ENCODE peak calls at places on chromosomes 4 and X, in five cellular contexts. One of them, this sample, is unnamed.

GRCh38 chr4:6773106-6773505 is 9.4 kb upstream of the KIAA0232 start:
- DNase-seq in fibroblast of pulmonary artery: no peak
- DNase-seq in CD4-positive, alpha-beta memory T cell: no peak
- DNase-seq in mesenchymal stem cell: no peak
- DNase-seq in foreskin fibroblast: no peak
- DNase-seq in this sample: no peak

GRCh38 chr4:108181704-108182103 is 13.0 kb upstream of the LEF1 start:
- DNase-seq in mesenchymal stem cell: no peak
- DNase-seq in CD4-positive, alpha-beta memory T cell: no peak
- DNase-seq in fibroblast of pulmonary artery: no peak
- DNase-seq in foreskin fibroblast: no peak
- DNase-seq in this sample: no peak

GRCh38 chrX:77446029-77446585 is 1.1 kb upstream of the FGF16 start:
- DNase-seq in fibroblast of pulmonary artery: no peak
- DNase-seq in mesenchymal stem cell: no peak
- DNase-seq in foreskin fibroblast: peak
- DNase-seq in CD4-positive, alpha-beta memory T cell: no peak
- DNase-seq in this sample: no peak

GRCh38 chrX:135596495-135596894 is 76.0 kb downstream of the INTS6L start:
- DNase-seq in mesenchymal stem cell: peak
- DNase-seq in fibroblast of pulmonary artery: peak
- DNase-seq in CD4-positive, alpha-beta memory T cell: peak
- DNase-seq in foreskin fibroblast: peak
- DNase-seq in this sample: no peak

GRCh38 chr4:76582074-76582816 is 147.2 kb downstream of the SHROOM3 start:
- DNase-seq in CD4-positive, alpha-beta memory T cell: no peak
- DNase-seq in foreskin fibroblast: peak
- DNase-seq in fibroblast of pulmonary artery: no peak
- DNase-seq in mesenchymal stem cell: no peak
- DNase-seq in this sample: no peak

GRCh38 chr4:8364848-8365350 is 75.6 kb downstream of the ACOX3 start:
- DNase-seq in CD4-positive, alpha-beta memory T cell: no peak
- DNase-seq in mesenchymal stem cell: no peak
- DNase-seq in fibroblast of pulmonary artery: no peak
- DNase-seq in foreskin fibroblast: no peak
- DNase-seq in this sample: no peak

GRCh38 chrX:87167841-87168240 is 349.8 kb upstream of the KLHL4 start:
- DNase-seq in fibroblast of pulmonary artery: no peak
- DNase-seq in CD4-positive, alpha-beta memory T cell: no peak
- DNase-seq in mesenchymal stem cell: no peak
- DNase-seq in foreskin fibroblast: no peak
- DNase-seq in this sample: no peak

GRCh38 chrX:47218920-47219815 is 687 bp downstream of the CDK16 start:
- DNase-seq in foreskin fibroblast: peak
- DNase-seq in fibroblast of pulmonary artery: no peak
- DNase-seq in mesenchymal stem cell: no peak
- DNase-seq in CD4-positive, alpha-beta memory T cell: no peak
- DNase-seq in this sample: no peak

GRCh38 chrX:5399403-5399802 is 829.3 kb downstream of the NLGN4X start:
- DNase-seq in fibroblast of pulmonary artery: no peak
- DNase-seq in CD4-positive, alpha-beta memory T cell: no peak
- DNase-seq in mesenchymal stem cell: no peak
- DNase-seq in foreskin fibroblast: no peak
- DNase-seq in this sample: no peak

GRCh38 chrX:153301746-153302145 is 19.8 kb downstream of the PNMA6F start:
- DNase-seq in mesenchymal stem cell: no peak
- DNase-seq in CD4-positive, alpha-beta memory T cell: no peak
- DNase-seq in fibroblast of pulmonary artery: no peak
- DNase-seq in foreskin fibroblast: no peak
- DNase-seq in this sample: no peak

GRCh38 chr4:128228021-128228571 is 59.5 kb downstream of the PGRMC2 start:
- DNase-seq in fibroblast of pulmonary artery: no peak
- DNase-seq in mesenchymal stem cell: no peak
- DNase-seq in CD4-positive, alpha-beta memory T cell: no peak
- DNase-seq in foreskin fibroblast: peak
- DNase-seq in this sample: no peak

GRCh38 chr4:38015886-38016515 is 55.8 kb downstream of the PTTG2 start:
- DNase-seq in fibroblast of pulmonary artery: no peak
- DNase-seq in CD4-positive, alpha-beta memory T cell: no peak
- DNase-seq in foreskin fibroblast: peak
- DNase-seq in mesenchymal stem cell: no peak
- DNase-seq in this sample: no peak

GRCh38 chr4:101464596-101464995 is 117.3 kb upstream of the PPP3CA start:
- DNase-seq in fibroblast of pulmonary artery: no peak
- DNase-seq in mesenchymal stem cell: no peak
- DNase-seq in CD4-positive, alpha-beta memory T cell: no peak
- DNase-seq in foreskin fibroblast: no peak
- DNase-seq in this sample: no peak

GRCh38 chrX:20487227-20487626 is 220.5 kb upstream of the RPS6KA3 start:
- DNase-seq in mesenchymal stem cell: peak
- DNase-seq in foreskin fibroblast: peak
- DNase-seq in fibroblast of pulmonary artery: peak
- DNase-seq in CD4-positive, alpha-beta memory T cell: no peak
- DNase-seq in this sample: peak

GRCh38 chr4:147157860-147158701 is 212.4 kb upstream of the TTC29 start:
- DNase-seq in foreskin fibroblast: peak
- DNase-seq in fibroblast of pulmonary artery: peak
- DNase-seq in mesenchymal stem cell: peak
- DNase-seq in CD4-positive, alpha-beta memory T cell: no peak
- DNase-seq in this sample: no peak

GRCh38 chr4:109816082-109816442 is 500 bp downstream of the GAR1 start:
- DNase-seq in CD4-positive, alpha-beta memory T cell: peak
- DNase-seq in fibroblast of pulmonary artery: no peak
- DNase-seq in foreskin fibroblast: peak
- DNase-seq in mesenchymal stem cell: no peak
- DNase-seq in this sample: no peak

GRCh38 chrX:9539611-9540387 is 74.9 kb downstream of the TBL1X start:
- DNase-seq in foreskin fibroblast: no peak
- DNase-seq in fibroblast of pulmonary artery: no peak
- DNase-seq in mesenchymal stem cell: no peak
- DNase-seq in CD4-positive, alpha-beta memory T cell: no peak
- DNase-seq in this sample: no peak

GRCh38 chr4:1192091-1192492 is 19.7 kb upstream of the SPON2 start:
- DNase-seq in mesenchymal stem cell: peak
- DNase-seq in fibroblast of pulmonary artery: peak
- DNase-seq in foreskin fibroblast: peak
- DNase-seq in CD4-positive, alpha-beta memory T cell: no peak
- DNase-seq in this sample: peak

GRCh38 chr4:152776352-152776751 is 3.2 kb downstream of the TIGD4 start:
- DNase-seq in CD4-positive, alpha-beta memory T cell: no peak
- DNase-seq in fibroblast of pulmonary artery: peak
- DNase-seq in foreskin fibroblast: peak
- DNase-seq in mesenchymal stem cell: no peak
- DNase-seq in this sample: no peak

GRCh38 chr4:145921231-145921630 is 17.4 kb downstream of the ZNF827 start:
- DNase-seq in fibroblast of pulmonary artery: no peak
- DNase-seq in mesenchymal stem cell: no peak
- DNase-seq in foreskin fibroblast: no peak
- DNase-seq in CD4-positive, alpha-beta memory T cell: no peak
- DNase-seq in this sample: no peak

GRCh38 chrX:10634681-10635161 is 14.3 kb upstream of the MID1 start:
- DNase-seq in mesenchymal stem cell: peak
- DNase-seq in foreskin fibroblast: peak
- DNase-seq in fibroblast of pulmonary artery: peak
- DNase-seq in CD4-positive, alpha-beta memory T cell: no peak
- DNase-seq in this sample: peak

GRCh38 chrX:150887906-150888465 is 10.5 kb downstream of the CD99L2 start:
- DNase-seq in fibroblast of pulmonary artery: no peak
- DNase-seq in foreskin fibroblast: peak
- DNase-seq in CD4-positive, alpha-beta memory T cell: no peak
- DNase-seq in mesenchymal stem cell: peak
- DNase-seq in this sample: peak

GRCh38 chr4:145723336-145723735 is 43.4 kb downstream of the C4orf51 start:
- DNase-seq in fibroblast of pulmonary artery: no peak
- DNase-seq in CD4-positive, alpha-beta memory T cell: no peak
- DNase-seq in foreskin fibroblast: no peak
- DNase-seq in mesenchymal stem cell: no peak
- DNase-seq in this sample: no peak

GRCh38 chr4:94551616-94552564 is 100.1 kb downstream of the PDLIM5 start:
- DNase-seq in mesenchymal stem cell: peak
- DNase-seq in fibroblast of pulmonary artery: peak
- DNase-seq in CD4-positive, alpha-beta memory T cell: no peak
- DNase-seq in foreskin fibroblast: no peak
- DNase-seq in this sample: no peak

GRCh38 chr4:97139796-97140195 is 1003.5 kb downstream of the STPG2 start:
- DNase-seq in mesenchymal stem cell: no peak
- DNase-seq in fibroblast of pulmonary artery: no peak
- DNase-seq in foreskin fibroblast: no peak
- DNase-seq in CD4-positive, alpha-beta memory T cell: no peak
- DNase-seq in this sample: no peak

GRCh38 chr4:85488416-85488815 is 13.5 kb downstream of the ARHGAP24 start:
- DNase-seq in foreskin fibroblast: no peak
- DNase-seq in CD4-positive, alpha-beta memory T cell: no peak
- DNase-seq in mesenchymal stem cell: no peak
- DNase-seq in fibroblast of pulmonary artery: no peak
- DNase-seq in this sample: no peak

GRCh38 chr4:6332042-6332668 is 62.5 kb downstream of the WFS1 start:
- DNase-seq in fibroblast of pulmonary artery: peak
- DNase-seq in mesenchymal stem cell: peak
- DNase-seq in CD4-positive, alpha-beta memory T cell: no peak
- DNase-seq in foreskin fibroblast: peak
- DNase-seq in this sample: no peak

DNA sequence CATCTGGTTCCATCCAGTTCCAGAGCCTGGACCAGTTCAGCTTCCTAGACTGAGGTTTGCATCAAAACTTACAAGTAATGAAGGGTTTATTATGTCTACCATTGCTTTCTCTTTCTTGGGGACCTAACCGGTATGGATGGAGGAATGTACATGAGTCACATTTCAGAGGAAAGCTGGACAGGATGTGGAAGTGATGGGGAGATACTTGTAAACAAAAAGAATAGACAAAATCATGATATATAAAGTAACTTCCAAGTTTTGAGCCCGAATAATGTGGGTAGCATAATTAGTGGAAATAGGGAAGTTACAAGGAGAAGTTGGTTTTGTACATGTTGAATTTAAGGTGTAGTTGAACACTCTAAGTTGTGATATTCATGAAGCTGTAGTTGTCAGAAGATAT is 14.9 kb downstream of the FNIP2 start:
- DNase-seq in mesenchymal stem cell: peak
- DNase-seq in foreskin fibroblast: peak
- DNase-seq in fibroblast of pulmonary artery: peak
- DNase-seq in CD4-positive, alpha-beta memory T cell: no peak
- DNase-seq in this sample: no peak
- H3K4me3 ChIP-seq in mesenchymal stem cell: no peak
- H3K4me3 ChIP-seq in foreskin fibroblast: no peak
- H3K4me3 ChIP-seq in fibroblast of pulmonary artery: no peak
- H3K4me3 ChIP-seq in CD4-positive, alpha-beta memory T cell: no peak
- H3K4me3 ChIP-seq in this sample: no peak

DNA sequence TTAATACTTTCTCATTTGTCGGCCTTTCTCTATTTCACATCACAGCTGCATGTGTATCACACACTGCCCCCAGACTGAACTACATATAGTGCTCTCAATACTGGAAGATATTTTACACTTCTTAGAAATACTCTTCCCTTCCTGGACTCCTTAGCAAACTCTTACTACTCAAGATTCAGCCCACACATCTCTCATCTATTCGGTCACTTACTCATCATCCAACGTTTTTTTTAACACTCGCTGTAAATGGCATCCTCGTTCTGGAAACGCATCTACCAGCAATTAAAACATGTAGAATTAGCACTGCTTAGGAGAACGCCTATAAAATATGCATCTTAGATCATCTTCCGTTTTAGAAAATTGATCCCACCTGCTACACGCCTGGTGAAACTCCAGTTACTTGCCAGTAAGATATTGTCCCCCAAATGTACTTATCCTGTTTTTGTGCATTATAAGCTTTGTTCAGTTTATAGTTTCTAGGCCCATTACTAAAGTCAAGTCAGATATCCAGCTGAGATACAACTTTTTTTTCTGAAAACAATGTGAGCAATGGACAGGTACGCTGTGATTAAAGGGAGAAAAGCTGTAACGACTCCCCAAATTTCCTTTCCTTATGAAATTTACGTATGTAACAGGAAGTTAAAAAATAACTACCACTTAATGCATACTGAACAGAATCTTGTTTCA is 1.0 kb downstream of the LRP2BP start:
- DNase-seq in foreskin fibroblast: peak
- DNase-seq in CD4-positive, alpha-beta memory T cell: no peak
- DNase-seq in mesenchymal stem cell: no peak
- DNase-seq in fibroblast of pulmonary artery: no peak
- DNase-seq in this sample: no peak
- H3K4me3 ChIP-seq in foreskin fibroblast: peak
- H3K4me3 ChIP-seq in CD4-positive, alpha-beta memory T cell: peak
- H3K4me3 ChIP-seq in mesenchymal stem cell: peak
- H3K4me3 ChIP-seq in fibroblast of pulmonary artery: peak
- H3K4me3 ChIP-seq in this sample: peak

DNA sequence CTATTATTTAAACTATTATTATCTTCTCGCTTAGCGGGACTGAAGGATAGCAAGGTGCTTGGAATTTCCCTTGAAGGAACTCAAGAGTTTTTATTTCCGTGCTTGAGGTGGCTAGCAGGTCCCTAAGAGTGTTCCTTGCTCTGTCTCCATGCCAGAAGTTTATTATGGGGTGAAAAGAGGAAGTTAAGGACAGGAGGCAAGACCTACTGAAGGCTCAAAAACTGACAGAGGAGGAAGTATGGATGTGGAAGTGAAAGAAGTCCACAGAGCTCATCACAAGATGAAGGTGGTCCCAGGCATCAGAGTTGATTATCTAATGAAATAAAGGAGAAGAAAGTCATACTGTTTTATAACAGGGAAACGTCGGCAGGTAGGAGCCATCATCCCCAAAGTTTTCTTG is 9.5 kb downstream of the MGST2 start:
- DNase-seq in CD4-positive, alpha-beta memory T cell: no peak
- DNase-seq in fibroblast of pulmonary artery: no peak
- DNase-seq in mesenchymal stem cell: no peak
- DNase-seq in foreskin fibroblast: no peak
- DNase-seq in this sample: no peak
- H3K4me3 ChIP-seq in CD4-positive, alpha-beta memory T cell: no peak
- H3K4me3 ChIP-seq in fibroblast of pulmonary artery: no peak
- H3K4me3 ChIP-seq in mesenchymal stem cell: no peak
- H3K4me3 ChIP-seq in foreskin fibroblast: no peak
- H3K4me3 ChIP-seq in this sample: no peak

DNA sequence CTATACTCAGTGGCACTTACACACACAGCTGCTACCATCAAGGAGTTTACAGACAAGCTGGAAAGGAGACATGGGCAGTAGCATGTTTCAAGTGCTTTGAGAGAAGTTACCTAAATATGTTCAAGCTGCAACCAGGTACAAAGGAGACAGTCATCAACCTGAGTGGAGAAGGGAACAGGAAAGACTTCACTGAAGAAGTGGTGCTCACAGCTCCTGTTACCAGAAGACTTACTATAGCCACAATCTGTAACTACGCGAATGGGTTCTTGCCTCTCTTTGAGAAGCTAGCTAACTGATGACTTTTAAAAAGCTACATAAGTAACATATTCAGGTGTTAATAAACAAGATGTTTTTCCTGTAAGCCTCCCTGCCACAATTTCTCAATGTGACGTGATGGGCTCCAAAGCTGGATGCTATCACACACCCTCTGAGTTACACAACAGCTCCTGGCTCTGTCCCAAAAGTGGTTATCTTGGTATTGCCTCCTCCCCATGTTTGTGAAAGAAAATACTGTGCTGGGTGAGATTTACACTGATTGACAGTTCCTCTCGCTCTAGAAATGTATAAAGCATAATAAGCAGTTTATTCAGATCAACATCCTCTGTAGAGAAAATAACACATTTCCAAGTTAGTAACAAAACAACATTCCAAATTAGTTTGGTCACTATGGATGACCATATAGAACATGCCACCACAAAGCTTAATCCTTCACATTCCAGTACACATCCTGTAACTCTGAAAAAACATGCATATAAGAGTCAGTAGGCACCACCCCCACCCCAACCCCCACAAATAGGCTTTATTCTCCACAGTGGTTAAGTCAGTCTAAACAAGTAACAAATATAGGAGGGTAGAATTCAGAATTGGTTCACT is 81.8 kb downstream of the FRYL start:
- DNase-seq in CD4-positive, alpha-beta memory T cell: no peak
- DNase-seq in mesenchymal stem cell: peak
- DNase-seq in fibroblast of pulmonary artery: peak
- DNase-seq in foreskin fibroblast: peak
- DNase-seq in this sample: peak
- H3K4me3 ChIP-seq in CD4-positive, alpha-beta memory T cell: no peak
- H3K4me3 ChIP-seq in mesenchymal stem cell: peak
- H3K4me3 ChIP-seq in fibroblast of pulmonary artery: peak
- H3K4me3 ChIP-seq in foreskin fibroblast: no peak
- H3K4me3 ChIP-seq in this sample: no peak

This sample was measured in skeletal muscle cell.